ENCODE peak calls at places on chromosomes 1 and 21, in four cellular contexts. One of them, this sample, is unnamed.

GRCh38 chr21:37862536-37862935 is 53.7 kb downstream of the KCNJ6 start:
- DNase-seq in heart right ventricle: no peak
- DNase-seq in tibial nerve: no peak
- DNase-seq in heart left ventricle: no peak
- DNase-seq in this sample: peak; percentile 35

GRCh38 chr1:206012086-206012859 is 9.1 kb upstream of the RAB7B start:
- DNase-seq in heart right ventricle: peak; percentile 54
- DNase-seq in heart left ventricle: peak; percentile 85
- DNase-seq in tibial nerve: peak; percentile 38
- DNase-seq in this sample: no peak

GRCh38 chr1:168093616-168094015 is 43.1 kb downstream of the GPR161 start:
- DNase-seq in tibial nerve: no peak
- DNase-seq in heart right ventricle: no peak
- DNase-seq in heart left ventricle: no peak
- DNase-seq in this sample: no peak

GRCh38 chr1:234643850-234644134 is 33.8 kb upstream of the IRF2BP2 start:
- DNase-seq in heart left ventricle: no peak
- DNase-seq in heart right ventricle: no peak
- DNase-seq in tibial nerve: no peak
- DNase-seq in this sample: no peak

GRCh38 chr21:45504021-45504515 is 38.2 kb downstream of the SLC19A1 start:
- DNase-seq in tibial nerve: no peak
- DNase-seq in heart left ventricle: peak; percentile 8
- DNase-seq in heart right ventricle: peak; percentile 7
- DNase-seq in this sample: no peak

GRCh38 chr1:183191833-183192232 is 5.8 kb downstream of the LAMC2 start:
- DNase-seq in heart left ventricle: no peak
- DNase-seq in tibial nerve: no peak
- DNase-seq in heart right ventricle: no peak
- DNase-seq in this sample: peak; percentile 74

GRCh38 chr1:42831273-42831672 is 14.1 kb upstream of the SVBP start:
- DNase-seq in heart right ventricle: no peak
- DNase-seq in tibial nerve: no peak
- DNase-seq in heart left ventricle: no peak
- DNase-seq in this sample: no peak

GRCh38 chr21:28421716-28422480 is 570.8 kb downstream of the LTN1 start:
- DNase-seq in heart right ventricle: no peak
- DNase-seq in tibial nerve: no peak
- DNase-seq in heart left ventricle: no peak
- DNase-seq in this sample: peak; percentile 15

GRCh38 chr1:150477733-150478132 is 9.5 kb upstream of the TARS2 start:
- DNase-seq in heart left ventricle: no peak
- DNase-seq in heart right ventricle: no peak
- DNase-seq in tibial nerve: no peak
- DNase-seq in this sample: peak; percentile 89

GRCh38 chr21:32364387-32364786 is 28.4 kb downstream of the URB1 start:
- DNase-seq in heart right ventricle: peak; percentile 37
- DNase-seq in tibial nerve: peak; percentile 21
- DNase-seq in heart left ventricle: peak; percentile 60
- DNase-seq in this sample: no peak

GRCh38 chr1:94323311-94324167 is 86.2 kb upstream of the ARHGAP29 start:
- DNase-seq in heart left ventricle: no peak
- DNase-seq in heart right ventricle: no peak
- DNase-seq in tibial nerve: no peak
- DNase-seq in this sample: no peak

GRCh38 chr1:94326329-94326728 is 88.9 kb upstream of the ARHGAP29 start:
- DNase-seq in heart left ventricle: no peak
- DNase-seq in tibial nerve: no peak
- DNase-seq in heart right ventricle: no peak
- DNase-seq in this sample: no peak

GRCh38 chr1:94325379-94326302 is 88.3 kb upstream of the ARHGAP29 start:
- DNase-seq in heart right ventricle: no peak
- DNase-seq in heart left ventricle: no peak
- DNase-seq in tibial nerve: no peak
- DNase-seq in this sample: peak; percentile 94

GRCh38 chr1:94322696-94323095 is 85.3 kb upstream of the ARHGAP29 start:
- DNase-seq in heart right ventricle: no peak
- DNase-seq in tibial nerve: no peak
- DNase-seq in heart left ventricle: no peak
- DNase-seq in this sample: peak; percentile 56

DNA sequence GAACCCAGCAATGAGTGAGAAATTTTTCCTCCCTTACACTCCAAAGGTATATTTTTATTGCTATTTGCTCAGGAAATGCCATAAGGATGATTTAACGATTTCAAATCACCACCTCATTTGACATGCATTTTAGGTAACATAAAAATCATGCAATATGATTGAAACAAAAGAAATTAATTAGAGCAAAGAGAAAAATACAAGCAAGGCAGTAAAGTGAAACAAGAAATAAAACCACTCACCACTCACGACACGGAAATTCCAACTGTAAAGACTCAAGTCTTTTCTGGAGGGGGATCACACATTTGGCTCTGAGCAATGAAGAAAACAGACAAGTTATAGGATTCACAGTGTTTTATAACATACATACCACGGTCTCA is 86.8 kb upstream of the ARHGAP29 start:
- DNase-seq in heart left ventricle: no peak
- DNase-seq in tibial nerve: no peak
- DNase-seq in heart right ventricle: no peak
- DNase-seq in this sample: no peak
- H3K27ac ChIP-seq in heart left ventricle: peak overlapping the region; percentile 53
- H3K27ac ChIP-seq in tibial nerve: no peak overlapping the region
- H3K27ac ChIP-seq in heart right ventricle: peak overlapping the region; percentile 91
- H3K27ac ChIP-seq in this sample: peak overlapping the region; percentile 95

DNA sequence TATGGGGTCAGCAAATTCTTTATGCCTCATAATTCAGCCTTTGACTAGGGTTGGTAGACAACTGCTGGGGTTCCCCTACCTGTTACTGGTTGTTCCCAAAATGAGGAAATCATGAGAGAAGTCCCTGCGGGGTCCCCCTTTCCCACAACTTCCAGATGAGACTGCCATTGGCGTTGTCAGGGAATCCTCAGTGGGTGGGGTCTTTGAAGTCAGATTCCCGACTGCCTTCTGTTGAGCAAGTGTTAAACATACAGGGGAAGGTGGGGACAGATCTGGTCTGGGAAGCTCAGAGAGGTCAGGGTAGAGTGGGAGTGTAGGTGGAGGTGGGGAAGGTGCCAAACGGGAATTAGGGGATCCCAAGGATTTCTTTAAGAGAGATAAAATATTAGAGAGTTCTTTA is 14.7 kb downstream of the HSD3B2 start:
- DNase-seq in tibial nerve: no peak
- DNase-seq in heart left ventricle: no peak
- DNase-seq in heart right ventricle: no peak
- DNase-seq in this sample: no peak
- TF ChIP-seq CTCF in tibial nerve: no peak
- TF ChIP-seq CTCF in heart left ventricle: no peak
- TF ChIP-seq CTCF in heart right ventricle: no peak
- TF ChIP-seq CTCF in this sample: no peak

GRCh38 chr1:116328671-116329070 is 44.4 kb upstream of the ATP1A1 start:
- DNase-seq in heart left ventricle: no peak
- DNase-seq in heart right ventricle: no peak
- DNase-seq in tibial nerve: no peak
- DNase-seq in this sample: no peak
- H3K27ac ChIP-seq in heart left ventricle: no peak overlapping the region
- H3K27ac ChIP-seq in heart right ventricle: no peak overlapping the region
- H3K27ac ChIP-seq in tibial nerve: no peak overlapping the region
- H3K27ac ChIP-seq in this sample: no peak overlapping the region

GRCh38 chr1:161727343-161727924 is 6.1 kb downstream of the FCRLB start:
- DNase-seq in heart left ventricle: no peak
- DNase-seq in tibial nerve: no peak
- DNase-seq in heart right ventricle: no peak
- DNase-seq in this sample: no peak

GRCh38 chr1:161723459-161724149 is 2.3 kb downstream of the FCRLB start:
- DNase-seq in tibial nerve: no peak
- DNase-seq in heart right ventricle: no peak
- DNase-seq in heart left ventricle: no peak
- DNase-seq in this sample: peak; percentile 48

GRCh38 chr1:161728376-161729226 is 7.3 kb downstream of the FCRLB start:
- DNase-seq in tibial nerve: no peak
- DNase-seq in heart right ventricle: no peak
- DNase-seq in heart left ventricle: no peak
- DNase-seq in this sample: no peak

GRCh38 chr1:161726631-161727342 is 5.4 kb downstream of the FCRLB start:
- DNase-seq in tibial nerve: peak; percentile 80
- DNase-seq in heart left ventricle: peak; percentile 89
- DNase-seq in heart right ventricle: peak; percentile 89
- DNase-seq in this sample: peak; percentile 80

DNA sequence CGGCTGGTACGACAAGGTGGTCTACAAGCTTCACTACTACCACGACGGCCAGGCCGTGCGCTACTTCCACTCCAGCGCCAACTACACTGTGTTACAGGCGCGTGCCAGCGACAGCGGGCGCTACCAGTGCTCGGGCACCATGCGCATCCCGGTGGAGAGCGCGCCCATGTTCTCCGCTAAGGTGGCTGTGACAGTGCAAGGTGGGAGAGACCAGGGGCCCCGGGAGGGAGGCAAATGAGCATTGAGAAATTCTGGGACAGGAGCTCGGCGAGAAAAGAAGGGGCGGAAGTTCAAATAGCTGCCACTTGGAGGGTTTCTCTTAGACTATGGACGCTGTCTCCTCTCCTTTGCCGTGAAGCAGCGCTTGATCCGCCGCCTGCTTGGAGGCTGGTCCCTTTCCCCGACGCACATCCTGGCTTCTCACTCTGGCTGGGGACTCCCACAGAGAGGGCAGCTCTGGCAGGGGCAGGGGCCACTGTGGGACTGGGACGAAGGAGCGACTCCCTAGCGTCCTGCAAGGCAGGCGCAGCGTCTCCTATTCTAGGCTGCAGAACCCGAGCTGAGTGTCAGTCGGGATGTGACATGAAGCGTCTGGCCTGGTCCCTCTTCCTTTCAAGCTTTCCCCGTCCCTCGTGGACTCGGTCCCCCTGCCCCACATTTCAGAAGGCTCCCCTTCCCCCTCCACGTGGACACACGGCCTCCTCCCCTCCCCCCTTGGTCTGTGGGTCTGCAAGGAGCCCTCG is 4.7 kb downstream of the FCRLB start:
- DNase-seq in tibial nerve: peak; percentile 16
- DNase-seq in heart left ventricle: peak; percentile 53
- DNase-seq in heart right ventricle: peak; percentile 41
- DNase-seq in this sample: peak; percentile 19
- TF ChIP-seq CTCF in tibial nerve: no peak
- TF ChIP-seq CTCF in heart left ventricle: no peak
- TF ChIP-seq CTCF in heart right ventricle: no peak
- TF ChIP-seq CTCF in this sample: peak; percentile 24

GRCh38 chr1:113811353-113811887 is 856 bp downstream of the RSBN1 start:
- DNase-seq in heart right ventricle: no peak
- DNase-seq in tibial nerve: no peak
- DNase-seq in heart left ventricle: peak; percentile 69
- DNase-seq in this sample: peak; percentile 28
- H3K27ac ChIP-seq in heart right ventricle: peak overlapping the region; percentile 93
- H3K27ac ChIP-seq in tibial nerve: peak overlapping the region; percentile 89
- H3K27ac ChIP-seq in heart left ventricle: peak overlapping the region; percentile 97
- H3K27ac ChIP-seq in this sample: peak overlapping the region; percentile 83

DNA sequence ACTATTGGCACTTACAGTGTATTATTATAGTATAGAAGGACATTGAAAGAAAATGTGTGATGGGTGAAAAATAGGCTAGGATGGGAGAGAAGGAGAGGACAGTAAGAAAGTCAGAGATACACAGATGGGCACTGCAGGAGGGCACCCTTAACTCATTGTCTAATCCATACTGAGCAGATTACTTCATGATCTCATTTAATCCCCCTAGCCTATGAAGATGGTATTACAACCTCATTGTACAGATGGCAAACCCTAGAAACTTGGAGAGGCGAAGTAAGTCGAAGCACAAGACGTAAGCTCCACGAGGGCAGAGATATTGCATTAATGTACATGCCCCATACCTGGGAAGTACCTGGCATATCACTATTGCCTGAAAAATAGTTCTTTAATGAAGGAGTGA is 346.9 kb upstream of the DAB1 start:
- DNase-seq in tibial nerve: no peak
- DNase-seq in heart right ventricle: no peak
- DNase-seq in heart left ventricle: no peak
- DNase-seq in this sample: no peak
- TF ChIP-seq CTCF in tibial nerve: no peak
- TF ChIP-seq CTCF in heart right ventricle: no peak
- TF ChIP-seq CTCF in heart left ventricle: peak; percentile 5
- TF ChIP-seq CTCF in this sample: no peak

GRCh38 chr1:108201682-108202081 is 1.5 kb upstream of the SLC25A24 start:
- DNase-seq in tibial nerve: no peak
- DNase-seq in heart right ventricle: no peak
- DNase-seq in heart left ventricle: no peak
- DNase-seq in this sample: no peak
- H3K27ac ChIP-seq in tibial nerve: no peak overlapping the region
- H3K27ac ChIP-seq in heart right ventricle: no peak overlapping the region
- H3K27ac ChIP-seq in heart left ventricle: no peak overlapping the region
- H3K27ac ChIP-seq in this sample: no peak overlapping the region

GRCh38 chr1:180600301-180600700 is 31.5 kb upstream of the XPR1 start:
- DNase-seq in heart right ventricle: no peak
- DNase-seq in heart left ventricle: no peak
- DNase-seq in tibial nerve: no peak
- DNase-seq in this sample: no peak

GRCh38 chr1:180601512-180601911 is 30.3 kb upstream of the XPR1 start:
- DNase-seq in heart right ventricle: no peak
- DNase-seq in tibial nerve: no peak
- DNase-seq in heart left ventricle: no peak
- DNase-seq in this sample: no peak

GRCh38 chr1:180595966-180596365 is 35.9 kb upstream of the XPR1 start:
- DNase-seq in heart left ventricle: no peak
- DNase-seq in tibial nerve: no peak
- DNase-seq in heart right ventricle: no peak
- DNase-seq in this sample: no peak

GRCh38 chr1:180597520-180597919 is 34.3 kb upstream of the XPR1 start:
- DNase-seq in tibial nerve: no peak
- DNase-seq in heart right ventricle: no peak
- DNase-seq in heart left ventricle: no peak
- DNase-seq in this sample: no peak

GRCh38 chr1:180598333-180598979 is 33.4 kb upstream of the XPR1 start:
- DNase-seq in heart right ventricle: no peak
- DNase-seq in heart left ventricle: no peak
- DNase-seq in tibial nerve: no peak
- DNase-seq in this sample: no peak
- TF ChIP-seq CTCF in heart right ventricle: no peak
- TF ChIP-seq CTCF in heart left ventricle: no peak
- TF ChIP-seq CTCF in tibial nerve: no peak
- TF ChIP-seq CTCF in this sample: no peak

DNA sequence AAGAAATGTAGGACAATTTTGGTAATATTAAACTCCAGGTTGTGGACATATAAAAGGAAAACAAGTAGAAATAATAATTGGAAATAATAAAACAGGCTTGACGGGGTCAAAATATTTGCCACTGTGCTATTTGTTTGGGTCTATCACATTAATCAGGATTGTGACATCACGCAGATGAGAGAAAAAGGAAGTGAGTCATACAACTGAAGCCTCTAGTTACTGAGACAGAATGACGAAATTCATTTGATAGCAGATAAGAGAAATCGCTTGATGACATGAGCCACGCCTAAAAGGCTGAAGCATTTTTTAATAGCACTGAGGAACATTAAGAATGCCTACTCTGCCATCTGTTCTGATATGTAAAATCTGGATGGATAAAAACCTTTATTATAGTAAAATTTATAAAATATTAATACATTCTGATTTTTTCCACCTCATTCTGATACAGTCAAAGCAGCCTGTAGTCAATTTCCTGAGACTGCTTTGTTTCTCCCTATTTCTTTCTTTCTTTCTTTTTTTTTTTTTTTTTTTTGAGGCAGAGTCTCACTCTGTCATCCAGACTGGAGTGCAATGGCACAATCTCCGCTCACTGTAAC is 1687.0 kb upstream of the B3GALT2 start:
- DNase-seq in heart right ventricle: no peak
- DNase-seq in heart left ventricle: no peak
- DNase-seq in tibial nerve: no peak
- DNase-seq in this sample: peak; percentile 34
- H3K27ac ChIP-seq in heart right ventricle: no peak overlapping the region
- H3K27ac ChIP-seq in heart left ventricle: no peak overlapping the region
- H3K27ac ChIP-seq in tibial nerve: no peak overlapping the region
- H3K27ac ChIP-seq in this sample: no peak overlapping the region